ENCODE peak calls at places on chromosomes 13 and 19, in seven cellular contexts. One of them, this sample, is unnamed.

GRCh38 chr19:33472696-33473624 is 48.6 kb downstream of the PEPD start:
- DNase-seq in ecto neural progenitor cell: no peak
- DNase-seq in uterus: peak
- DNase-seq in HT-29: peak
- DNase-seq in Peyer's patch: peak
- DNase-seq in naive B cell: no peak
- DNase-seq in myocyte: peak
- DNase-seq in this sample: peak

GRCh38 chr19:15015946-15016542 is 33.2 kb upstream of the CASP14 start:
- DNase-seq in uterus: no peak
- DNase-seq in ecto neural progenitor cell: peak
- DNase-seq in naive B cell: no peak
- DNase-seq in myocyte: peak
- DNase-seq in Peyer's patch: no peak
- DNase-seq in HT-29: peak
- DNase-seq in this sample: no peak

GRCh38 chr13:74226791-74227475 is 92.7 kb upstream of the KLF12 start:
- DNase-seq in Peyer's patch: no peak
- DNase-seq in uterus: no peak
- DNase-seq in naive B cell: no peak
- DNase-seq in myocyte: peak
- DNase-seq in ecto neural progenitor cell: no peak
- DNase-seq in HT-29: no peak
- DNase-seq in this sample: no peak

GRCh38 chr13:71417205-71417604 is 449.8 kb downstream of the DACH1 start:
- DNase-seq in myocyte: no peak
- DNase-seq in HT-29: no peak
- DNase-seq in ecto neural progenitor cell: no peak
- DNase-seq in Peyer's patch: no peak
- DNase-seq in uterus: no peak
- DNase-seq in naive B cell: no peak
- DNase-seq in this sample: no peak

GRCh38 chr19:28454083-28454482 is 758.9 kb downstream of the UQCRFS1 start:
- DNase-seq in Peyer's patch: no peak
- DNase-seq in HT-29: no peak
- DNase-seq in ecto neural progenitor cell: no peak
- DNase-seq in uterus: no peak
- DNase-seq in naive B cell: no peak
- DNase-seq in myocyte: no peak
- DNase-seq in this sample: no peak

GRCh38 chr19:46890423-46891170 is 29.8 kb downstream of the ARHGAP35 start:
- DNase-seq in Peyer's patch: peak
- DNase-seq in ecto neural progenitor cell: no peak
- DNase-seq in naive B cell: no peak
- DNase-seq in HT-29: peak
- DNase-seq in uterus: no peak
- DNase-seq in myocyte: peak
- DNase-seq in this sample: no peak

GRCh38 chr13:106078191-106078590 is 457.3 kb downstream of the EFNB2 start:
- DNase-seq in uterus: no peak
- DNase-seq in HT-29: no peak
- DNase-seq in ecto neural progenitor cell: no peak
- DNase-seq in myocyte: no peak
- DNase-seq in naive B cell: no peak
- DNase-seq in Peyer's patch: no peak
- DNase-seq in this sample: no peak

GRCh38 chr13:111337206-111337605 is 16.8 kb downstream of the TEX29 start:
- DNase-seq in naive B cell: no peak
- DNase-seq in Peyer's patch: no peak
- DNase-seq in myocyte: peak
- DNase-seq in uterus: no peak
- DNase-seq in ecto neural progenitor cell: peak
- DNase-seq in HT-29: no peak
- DNase-seq in this sample: no peak

GRCh38 chr13:97710797-97711196 is 242.7 kb upstream of the IPO5 start:
- DNase-seq in HT-29: no peak
- DNase-seq in ecto neural progenitor cell: no peak
- DNase-seq in Peyer's patch: no peak
- DNase-seq in uterus: no peak
- DNase-seq in myocyte: no peak
- DNase-seq in naive B cell: no peak
- DNase-seq in this sample: no peak

GRCh38 chr13:113216165-113217056 is 7.0 kb downstream of the CUL4A start:
- DNase-seq in Peyer's patch: no peak
- DNase-seq in uterus: no peak
- DNase-seq in myocyte: peak
- DNase-seq in HT-29: peak
- DNase-seq in ecto neural progenitor cell: no peak
- DNase-seq in naive B cell: no peak
- DNase-seq in this sample: peak

GRCh38 chr13:113756441-113757097 is 2.5 kb upstream of the TMEM255B start:
- DNase-seq in Peyer's patch: peak
- DNase-seq in HT-29: no peak
- DNase-seq in myocyte: no peak
- DNase-seq in ecto neural progenitor cell: no peak
- DNase-seq in naive B cell: no peak
- DNase-seq in uterus: no peak
- DNase-seq in this sample: peak

GRCh38 chr13:62626771-62627170 is 1211.1 kb upstream of the PCDH20 start:
- DNase-seq in naive B cell: no peak
- DNase-seq in uterus: no peak
- DNase-seq in ecto neural progenitor cell: no peak
- DNase-seq in HT-29: no peak
- DNase-seq in Peyer's patch: no peak
- DNase-seq in myocyte: no peak
- DNase-seq in this sample: no peak

GRCh38 chr19:14450168-14450874 is 17.2 kb downstream of the PKN1 start:
- DNase-seq in myocyte: no peak
- DNase-seq in HT-29: peak
- DNase-seq in uterus: peak
- DNase-seq in naive B cell: no peak
- DNase-seq in Peyer's patch: no peak
- DNase-seq in ecto neural progenitor cell: peak
- DNase-seq in this sample: no peak

GRCh38 chr19:52007436-52007804 is 591 bp downstream of the ZNF615 start:
- DNase-seq in naive B cell: no peak
- DNase-seq in Peyer's patch: no peak
- DNase-seq in ecto neural progenitor cell: peak
- DNase-seq in myocyte: peak
- DNase-seq in HT-29: no peak
- DNase-seq in uterus: no peak
- DNase-seq in this sample: no peak

GRCh38 chr13:37645181-37645580 is 46.6 kb upstream of the POSTN start:
- DNase-seq in myocyte: no peak
- DNase-seq in uterus: no peak
- DNase-seq in ecto neural progenitor cell: no peak
- DNase-seq in HT-29: no peak
- DNase-seq in naive B cell: no peak
- DNase-seq in Peyer's patch: no peak
- DNase-seq in this sample: no peak

GRCh38 chr13:113651511-113652403 is 6.2 kb downstream of the ATP4B start:
- DNase-seq in Peyer's patch: peak
- DNase-seq in naive B cell: no peak
- DNase-seq in myocyte: no peak
- DNase-seq in uterus: peak
- DNase-seq in ecto neural progenitor cell: no peak
- DNase-seq in HT-29: no peak
- DNase-seq in this sample: peak

GRCh38 chr19:48370955-48371354 is 6.8 kb downstream of the SYNGR4 start:
- DNase-seq in naive B cell: no peak
- DNase-seq in Peyer's patch: no peak
- DNase-seq in HT-29: no peak
- DNase-seq in uterus: no peak
- DNase-seq in ecto neural progenitor cell: no peak
- DNase-seq in myocyte: no peak
- DNase-seq in this sample: no peak

GRCh38 chr19:4589579-4590410 is 30.3 kb upstream of the SEMA6B start:
- DNase-seq in Peyer's patch: no peak
- DNase-seq in HT-29: no peak
- DNase-seq in ecto neural progenitor cell: no peak
- DNase-seq in naive B cell: no peak
- DNase-seq in uterus: no peak
- DNase-seq in myocyte: peak
- DNase-seq in this sample: no peak

GRCh38 chr19:30752201-30752600 is 380.0 kb downstream of the ZNF536 start:
- DNase-seq in HT-29: no peak
- DNase-seq in Peyer's patch: no peak
- DNase-seq in naive B cell: no peak
- DNase-seq in ecto neural progenitor cell: peak
- DNase-seq in myocyte: no peak
- DNase-seq in uterus: no peak
- DNase-seq in this sample: no peak

GRCh38 chr19:41541990-41542584 is 33.9 kb upstream of the CEACAM21 start:
- DNase-seq in HT-29: peak
- DNase-seq in naive B cell: peak
- DNase-seq in Peyer's patch: peak
- DNase-seq in ecto neural progenitor cell: peak
- DNase-seq in myocyte: peak
- DNase-seq in uterus: no peak
- DNase-seq in this sample: peak

GRCh38 chr19:56111601-56112312 is 9.3 kb downstream of the ZNF787 start:
- DNase-seq in naive B cell: peak
- DNase-seq in ecto neural progenitor cell: no peak
- DNase-seq in myocyte: peak
- DNase-seq in HT-29: peak
- DNase-seq in uterus: no peak
- DNase-seq in Peyer's patch: peak
- DNase-seq in this sample: peak

GRCh38 chr19:4054471-4055208 is 12.1 kb downstream of the ZBTB7A start:
- DNase-seq in naive B cell: no peak
- DNase-seq in Peyer's patch: no peak
- DNase-seq in uterus: no peak
- DNase-seq in myocyte: no peak
- DNase-seq in ecto neural progenitor cell: no peak
- DNase-seq in HT-29: peak
- DNase-seq in this sample: no peak